ENCODE peak calls at places on chromosomes 4 and X, in five cellular contexts. P is stimulated activated CD4-positive, alpha-beta T cell treated with anti-CD3 and anti-CD28 coated beads, Interleukin-4, amount 100 ng/mL, for 24 hours; O is HEK293T; F is fibroblast of the conjunctiva; Y is activated CD8-positive, alpha-beta memory T cell treated with anti-CD3 and anti-CD28 coated beads, Interleukin-2, amount 50 U/mL, for 48 hours. A is an unnamed sample.

GRCh38 chr4:37815591-37815990 is 10.9 kb upstream of the PGM2 start:
- DNase-seq in Y (no peak), P (no peak), F (no peak), O (no peak), A (no peak)

GRCh38 chr4:138104462-138104775 is 137.7 kb downstream of the SLC7A11 start:
- DNase-seq in Y (no peak), P (no peak), O (no peak), F (no peak), A (no peak)

GRCh38 chr4:89586864-89587263 is 250.1 kb downstream of the SNCA start:
- DNase-seq in F (peak), P (no peak), O (no peak), Y (no peak), A (no peak)

GRCh38 chr4:88761861-88762523 is 64.4 kb upstream of the NAP1L5 start:
- DNase-seq in F (no peak), P (no peak), Y (no peak), O (no peak), A (no peak)

GRCh38 chr4:7876096-7876993 is 63.3 kb downstream of the AFAP1 start:
- DNase-seq in P (peak), O (peak), F (peak), Y (peak), A (no peak)

GRCh38 chr4:71498002-71498401 is 159.2 kb downstream of the SLC4A4 start:
- DNase-seq in F (no peak), P (no peak), O (no peak), Y (no peak), A (no peak)

GRCh38 chr4:8176547-8177399 is 18.2 kb upstream of the ABLIM2 start:
- DNase-seq in F (peak), Y (no peak), P (peak), O (peak), A (no peak)

GRCh38 chrX:9747644-9748043 is 18.0 kb downstream of the GPR143 start:
- DNase-seq in O (no peak), P (no peak), Y (no peak), F (no peak), A (no peak)

GRCh38 chr4:156896536-156896935 is 75.1 kb downstream of the PDGFC start:
- DNase-seq in P (no peak), F (no peak), O (no peak), Y (no peak), A (no peak)

GRCh38 chr4:181301735-181302380 is 941.3 kb upstream of the TENM3 start:
- DNase-seq in Y (peak), F (no peak), P (no peak), O (peak), A (no peak)

GRCh38 chr4:66906314-66906713 is 639.0 kb downstream of the CENPC start:
- DNase-seq in O (peak), F (no peak), P (no peak), Y (no peak), A (no peak)

GRCh38 chr4:128454281-128455075 is 166.9 kb upstream of the PGRMC2 start:
- DNase-seq in P (peak), F (peak), O (peak), Y (peak), A (peak)

GRCh38 chrX:64342811-64343210 is 52.4 kb downstream of the MTMR8 start:
- DNase-seq in P (no peak), O (no peak), Y (no peak), F (no peak), A (no peak)

GRCh38 chrX:110061138-110061537 is 58.2 kb downstream of the TMEM164 start:
- DNase-seq in P (no peak), Y (no peak), O (no peak), F (no peak), A (no peak)

GRCh38 chr4:1470816-1471442 is 64.7 kb upstream of the NKX1-1 start:
- DNase-seq in P (no peak), Y (no peak), F (no peak), O (no peak), A (no peak)

GRCh38 chr4:126956192-126956897 is 676.4 kb upstream of the INTU start:
- DNase-seq in P (no peak), F (no peak), O (no peak), Y (no peak), A (no peak)

GRCh38 chr4:90215286-90215685 is 88.1 kb downstream of the CCSER1 start:
- DNase-seq in O (no peak), Y (no peak), F (no peak), P (no peak), A (no peak)

GRCh38 chrX:9853307-9853706 is 67.1 kb downstream of the SHROOM2 start:
- DNase-seq in O (no peak), F (no peak), P (no peak), Y (no peak), A (no peak)

GRCh38 chrX:125003746-125004446 is 315.8 kb upstream of the TEX13C start:
- DNase-seq in P (no peak), Y (no peak), F (no peak), O (no peak), A (no peak)

GRCh38 chr4:5662555-5662954 is 45.8 kb downstream of the EVC2 start:
- DNase-seq in P (no peak), O (no peak), F (no peak), Y (no peak), A (no peak)

GRCh38 chr4:78312989-78313753 is 238.4 kb upstream of the ANXA3 start:
- DNase-seq in O (no peak), F (no peak), P (no peak), Y (no peak), A (no peak)

GRCh38 chrX:54494970-54495813 is 842 bp downstream of the FGD1 start:
- DNase-seq in Y (no peak), P (no peak), F (no peak), O (no peak), A (no peak)

GRCh38 chr4:25654971-25655963 is at the start of gene SLC34A2:
- DNase-seq in P (no peak), O (no peak), F (no peak), Y (no peak), A (no peak)

GRCh38 chrX:136909706-136910564 is 29.4 kb upstream of the RBMX start:
- DNase-seq in O (peak), Y (peak), P (peak), F (peak), A (peak)

GRCh38 chrX:16869393-16870094 is 618 bp downstream of the RBBP7 start:
- DNase-seq in F (no peak), P (peak), O (peak), Y (peak), A (no peak)

GRCh38 chrX:24372021-24372763 is 11.8 kb downstream of the SUPT20HL1 start:
- DNase-seq in O (no peak), P (no peak), Y (no peak), F (no peak), A (no peak)

GRCh38 chr4:182928061-182928460 is 10.9 kb upstream of the DCTD start:
- DNase-seq in P (no peak), O (no peak), Y (no peak), F (no peak), A (no peak)

GRCh38 chr4:58809948-58810347 is 1699.8 kb upstream of the IGFBP7 start:
- DNase-seq in O (no peak), Y (no peak), P (no peak), F (no peak), A (no peak)

GRCh38 chrX:47209508-47210238 is 8.8 kb upstream of the CDK16 start:
- DNase-seq in O (no peak), F (no peak), P (no peak), Y (no peak), A (no peak)

GRCh38 chr4:84952004-84952403 is 14.5 kb downstream of the WDFY3 start:
- DNase-seq in P (no peak), F (no peak), O (no peak), Y (no peak), A (no peak)

GRCh38 chr4:8500966-8501365 is 60.4 kb downstream of the TRMT44 start:
- DNase-seq in P (no peak), Y (no peak), F (no peak), O (no peak), A (no peak)

GRCh38 chrX:32545100-32545499 is 666.2 kb downstream of the DMD start:
- DNase-seq in P (no peak), O (no peak), F (no peak), Y (no peak), A (no peak)

GRCh38 chr4:176631611-176632010 is 161.1 kb downstream of the VEGFC start:
- DNase-seq in F (no peak), P (no peak), O (no peak), Y (no peak), A (no peak)

GRCh38 chr4:48943387-48943786 is 36.8 kb upstream of the OCIAD2 start:
- DNase-seq in O (peak), F (no peak), Y (no peak), P (no peak), A (no peak)

GRCh38 chr4:54165438-54165837 is 63.7 kb upstream of the PDGFRA start:
- DNase-seq in F (peak), O (no peak), P (no peak), Y (no peak), A (peak)